ENCODE peak calls at places on chromosomes 16 and 17, in seven cellular contexts. One of them, this sample, is unnamed. For H3K4me1, the result is how much of the 10 kb centered on the place peaks cover.

GRCh38 chr17:50593321-50593720 is 32.8 kb downstream of the CACNA1G start:
- DNase-seq in H1: no peak
- DNase-seq in SK-N-SH: peak
- DNase-seq in GM12878: no peak
- DNase-seq in K562: no peak
- DNase-seq in HCT116: no peak
- DNase-seq in HepG2: peak
- DNase-seq in this sample: peak

GRCh38 chr16:637081-638018 is 1.2 kb upstream of the METTL26 start:
- DNase-seq in K562: peak
- DNase-seq in HCT116: no peak
- DNase-seq in HepG2: peak
- DNase-seq in H1: no peak
- DNase-seq in GM12878: no peak
- DNase-seq in SK-N-SH: peak
- DNase-seq in this sample: no peak

GRCh38 chr17:76086384-76086783 is 7.4 kb downstream of the ZACN start:
- DNase-seq in HCT116: no peak
- DNase-seq in SK-N-SH: peak
- DNase-seq in HepG2: no peak
- DNase-seq in GM12878: no peak
- DNase-seq in K562: no peak
- DNase-seq in H1: no peak
- DNase-seq in this sample: no peak

GRCh38 chr17:76382803-76383644 is 1.4 kb upstream of the SPHK1 start:
- DNase-seq in SK-N-SH: peak
- DNase-seq in HCT116: no peak
- DNase-seq in GM12878: no peak
- DNase-seq in HepG2: peak
- DNase-seq in K562: peak
- DNase-seq in H1: no peak
- DNase-seq in this sample: no peak

GRCh38 chr16:28845173-28846079 is 722 bp downstream of the TUFM start:
- DNase-seq in K562: peak
- DNase-seq in HepG2: peak
- DNase-seq in SK-N-SH: peak
- DNase-seq in H1: peak
- DNase-seq in GM12878: no peak
- DNase-seq in HCT116: peak
- DNase-seq in this sample: no peak

GRCh38 chr16:64615647-64616280 is 506.1 kb downstream of the CDH11 start:
- DNase-seq in HCT116: no peak
- DNase-seq in H1: peak
- DNase-seq in K562: no peak
- DNase-seq in HepG2: no peak
- DNase-seq in GM12878: no peak
- DNase-seq in SK-N-SH: no peak
- DNase-seq in this sample: peak

GRCh38 chr17:32693135-32693897 is 183.6 kb downstream of the MYO1D start:
- DNase-seq in GM12878: no peak
- DNase-seq in HCT116: no peak
- DNase-seq in H1: no peak
- DNase-seq in SK-N-SH: peak
- DNase-seq in K562: peak
- DNase-seq in HepG2: no peak
- DNase-seq in this sample: no peak

GRCh38 chr16:22282254-22282892 is 14.8 kb upstream of the POLR3E start:
- DNase-seq in H1: no peak
- DNase-seq in HepG2: no peak
- DNase-seq in SK-N-SH: no peak
- DNase-seq in HCT116: no peak
- DNase-seq in GM12878: no peak
- DNase-seq in K562: peak
- DNase-seq in this sample: no peak

GRCh38 chr17:17911003-17911613 is 61.1 kb downstream of the TOM1L2 start:
- DNase-seq in HCT116: no peak
- DNase-seq in HepG2: no peak
- DNase-seq in GM12878: no peak
- DNase-seq in SK-N-SH: peak
- DNase-seq in H1: no peak
- DNase-seq in K562: no peak
- DNase-seq in this sample: no peak

GRCh38 chr16:81265658-81266451 is 27.4 kb downstream of the BCO1 start:
- DNase-seq in K562: no peak
- DNase-seq in SK-N-SH: no peak
- DNase-seq in GM12878: no peak
- DNase-seq in H1: no peak
- DNase-seq in HepG2: no peak
- DNase-seq in HCT116: no peak
- DNase-seq in this sample: no peak

GRCh38 chr16:87387942-87388817 is 4.0 kb upstream of the MAP1LC3B start:
- DNase-seq in HepG2: peak
- DNase-seq in K562: peak
- DNase-seq in SK-N-SH: peak
- DNase-seq in H1: peak
- DNase-seq in HCT116: peak
- DNase-seq in GM12878: peak
- DNase-seq in this sample: peak

GRCh38 chr16:12361016-12361415 is 384.5 kb downstream of the SNX29 start:
- DNase-seq in HepG2: no peak
- DNase-seq in HCT116: no peak
- DNase-seq in SK-N-SH: no peak
- DNase-seq in H1: no peak
- DNase-seq in K562: no peak
- DNase-seq in GM12878: no peak
- DNase-seq in this sample: no peak

GRCh38 chr16:88472042-88472441 is 19.0 kb downstream of the ZFPM1 start:
- DNase-seq in SK-N-SH: no peak
- DNase-seq in GM12878: no peak
- DNase-seq in HepG2: no peak
- DNase-seq in H1: no peak
- DNase-seq in K562: no peak
- DNase-seq in HCT116: no peak
- DNase-seq in this sample: no peak

GRCh38 chr17:49291929-49292328 is 61.3 kb upstream of the PHOSPHO1 start:
- DNase-seq in GM12878: no peak
- DNase-seq in K562: no peak
- DNase-seq in HCT116: no peak
- DNase-seq in SK-N-SH: no peak
- DNase-seq in HepG2: no peak
- DNase-seq in H1: no peak
- DNase-seq in this sample: no peak

GRCh38 chr17:22145605-22146178 is 453.4 kb downstream of the KCNJ18 start:
- DNase-seq in HCT116: no peak
- DNase-seq in GM12878: no peak
- DNase-seq in K562: no peak
- DNase-seq in HepG2: no peak
- DNase-seq in SK-N-SH: no peak
- DNase-seq in H1: no peak
- DNase-seq in this sample: no peak

GRCh38 chr16:82761236-82761635 is 134.5 kb downstream of the CDH13 start:
- DNase-seq in K562: no peak
- DNase-seq in GM12878: no peak
- DNase-seq in SK-N-SH: no peak
- DNase-seq in HepG2: no peak
- DNase-seq in H1: no peak
- DNase-seq in HCT116: no peak
- DNase-seq in this sample: no peak

GRCh38 chr17:17439971-17440843 is 36.6 kb upstream of the MED9 start:
- DNase-seq in SK-N-SH: peak
- DNase-seq in HepG2: peak
- DNase-seq in HCT116: peak
- DNase-seq in H1: peak
- DNase-seq in K562: peak
- DNase-seq in GM12878: peak
- DNase-seq in this sample: peak

GRCh38 chr17:71633391-71633849 is 487.4 kb upstream of the SOX9 start:
- DNase-seq in HCT116: peak
- DNase-seq in SK-N-SH: no peak
- DNase-seq in K562: no peak
- DNase-seq in GM12878: no peak
- DNase-seq in H1: no peak
- DNase-seq in HepG2: no peak
- DNase-seq in this sample: no peak

GRCh38 chr17:79915850-79916430 is 76.7 kb upstream of the CBX4 start:
- DNase-seq in HCT116: peak
- DNase-seq in K562: peak
- DNase-seq in HepG2: peak
- DNase-seq in H1: peak
- DNase-seq in SK-N-SH: no peak
- DNase-seq in GM12878: no peak
- DNase-seq in this sample: no peak

GRCh38 chr17:38898812-38899348 is 26.5 kb upstream of the LASP1NB start:
- DNase-seq in HCT116: no peak
- DNase-seq in HepG2: no peak
- DNase-seq in GM12878: peak
- DNase-seq in SK-N-SH: no peak
- DNase-seq in K562: peak
- DNase-seq in H1: no peak
- DNase-seq in this sample: no peak

GRCh38 chr16:84303023-84303422 is 8.3 kb downstream of the WFDC1 start:
- DNase-seq in HepG2: no peak
- DNase-seq in H1: no peak
- DNase-seq in SK-N-SH: no peak
- DNase-seq in K562: no peak
- DNase-seq in HCT116: no peak
- DNase-seq in GM12878: no peak
- DNase-seq in this sample: no peak

GRCh38 chr17:31488264-31488981 is 96.9 kb downstream of the RAB11FIP4 start:
- DNase-seq in HCT116: no peak
- DNase-seq in HepG2: no peak
- DNase-seq in SK-N-SH: peak
- DNase-seq in GM12878: no peak
- DNase-seq in H1: no peak
- DNase-seq in K562: peak
- DNase-seq in this sample: no peak

GRCh38 chr16:12272264-12272663 is 295.7 kb downstream of the SNX29 start:
- DNase-seq in HepG2: no peak
- DNase-seq in HCT116: no peak
- DNase-seq in K562: no peak
- DNase-seq in H1: no peak
- DNase-seq in SK-N-SH: no peak
- DNase-seq in GM12878: no peak
- DNase-seq in this sample: no peak

DNA sequence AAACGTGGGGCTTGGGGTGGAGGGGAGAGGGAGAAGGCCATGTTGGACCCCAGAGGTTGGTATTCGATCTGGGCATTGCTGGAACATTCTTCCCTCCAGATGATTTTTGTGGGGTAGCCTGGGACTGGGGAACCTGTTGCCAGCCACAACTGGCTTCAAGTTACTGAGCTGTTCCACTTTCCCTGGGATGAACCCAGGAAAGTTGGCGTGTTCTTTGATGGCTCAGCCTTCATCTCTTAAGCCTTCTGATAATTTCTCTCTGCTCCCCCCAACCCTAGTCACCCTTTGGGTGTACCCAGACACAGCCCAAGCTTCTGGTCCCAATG is 2.1 kb downstream of the TBX21 start:
- DNase-seq in H1: no peak
- DNase-seq in GM12878: no peak
- DNase-seq in SK-N-SH: no peak
- DNase-seq in HepG2: no peak
- DNase-seq in K562: no peak
- DNase-seq in HCT116: no peak
- DNase-seq in this sample: no peak
- H3K4me3 ChIP-seq in H1: no peak
- H3K4me3 ChIP-seq in GM12878: peak
- H3K4me3 ChIP-seq in SK-N-SH: no peak
- H3K4me3 ChIP-seq in HepG2: no peak
- H3K4me3 ChIP-seq in K562: no peak
- H3K4me3 ChIP-seq in HCT116: no peak
- H3K4me3 ChIP-seq in this sample: no peak

DNA sequence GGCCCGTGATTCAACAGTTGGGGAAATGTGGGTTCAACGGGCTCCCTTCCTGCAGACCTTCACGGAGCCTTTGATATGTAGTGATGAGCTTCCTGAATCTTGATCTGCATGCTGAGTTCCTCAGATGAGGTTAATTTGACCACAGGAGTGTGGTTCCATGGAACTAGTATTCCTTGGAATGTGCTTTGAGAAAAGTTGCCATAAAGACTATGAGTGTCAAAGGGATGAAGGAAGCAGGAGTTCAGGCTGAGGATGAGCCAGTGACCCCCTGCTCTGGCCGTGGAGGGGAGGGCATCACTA is 229.2 kb downstream of the MSI2 start:
- DNase-seq in GM12878: no peak
- DNase-seq in SK-N-SH: no peak
- DNase-seq in HepG2: no peak
- DNase-seq in K562: no peak
- DNase-seq in H1: no peak
- DNase-seq in HCT116: no peak
- DNase-seq in this sample: no peak
- H3K4me1 ChIP-seq in GM12878: under half
- H3K4me1 ChIP-seq in SK-N-SH: under half
- H3K4me1 ChIP-seq in HepG2: under half
- H3K4me1 ChIP-seq in K562: under half
- H3K4me1 ChIP-seq in H1: under half
- H3K4me1 ChIP-seq in HCT116: under half
- H3K4me1 ChIP-seq in this sample: under half

DNA sequence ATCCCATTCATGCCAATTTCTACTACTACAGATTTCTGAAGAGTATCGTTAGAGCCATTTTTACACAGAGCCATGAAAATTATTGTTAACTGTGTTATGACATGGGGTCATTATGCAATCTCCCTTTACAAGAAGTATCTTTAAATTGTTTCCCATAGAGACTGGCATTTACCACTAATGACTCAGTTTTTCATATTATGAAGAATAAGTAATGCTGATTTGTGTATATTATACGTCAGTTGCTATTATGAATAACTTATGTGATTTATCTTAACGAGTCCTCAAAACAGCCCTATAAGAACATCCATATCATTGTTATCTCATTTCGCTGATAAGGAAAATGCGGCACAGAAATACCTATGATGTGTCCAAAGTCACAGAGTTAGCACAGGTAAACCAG is 173.8 kb downstream of the KCNJ2 start:
- DNase-seq in H1: no peak
- DNase-seq in K562: no peak
- DNase-seq in HCT116: no peak
- DNase-seq in HepG2: no peak
- DNase-seq in SK-N-SH: no peak
- DNase-seq in GM12878: no peak
- DNase-seq in this sample: no peak
- TF ChIP-seq YY1 in H1: no peak
- TF ChIP-seq YY1 in K562: no peak
- TF ChIP-seq YY1 in HCT116: no peak
- TF ChIP-seq YY1 in HepG2: no peak
- TF ChIP-seq YY1 in SK-N-SH: no peak
- TF ChIP-seq YY1 in GM12878: no peak
- TF ChIP-seq YY1 in this sample: no peak

GRCh38 chr17:65018612-65019290 is 37.8 kb downstream of the GNA13 start:
- DNase-seq in GM12878: no peak
- DNase-seq in HepG2: no peak
- DNase-seq in H1: no peak
- DNase-seq in SK-N-SH: no peak
- DNase-seq in K562: no peak
- DNase-seq in HCT116: no peak
- DNase-seq in this sample: no peak
- H3K4me3 ChIP-seq in GM12878: no peak
- H3K4me3 ChIP-seq in HepG2: no peak
- H3K4me3 ChIP-seq in H1: no peak
- H3K4me3 ChIP-seq in SK-N-SH: no peak
- H3K4me3 ChIP-seq in K562: no peak
- H3K4me3 ChIP-seq in HCT116: no peak
- H3K4me3 ChIP-seq in this sample: no peak

GRCh38 chr17:6162892-6163291 is 92.7 kb downstream of the WSCD1 start:
- DNase-seq in K562: no peak
- DNase-seq in HCT116: no peak
- DNase-seq in GM12878: no peak
- DNase-seq in HepG2: no peak
- DNase-seq in H1: no peak
- DNase-seq in SK-N-SH: no peak
- DNase-seq in this sample: no peak
- H3K4me1 ChIP-seq in K562: under half
- H3K4me1 ChIP-seq in HCT116: under half
- H3K4me1 ChIP-seq in GM12878: under half
- H3K4me1 ChIP-seq in HepG2: under half
- H3K4me1 ChIP-seq in H1: under half
- H3K4me1 ChIP-seq in SK-N-SH: under half
- H3K4me1 ChIP-seq in this sample: under half